ENCODE peak calls at places on chromosomes 16 and 17, in nine cellular contexts. One of them, this sample, is unnamed.

GRCh38 chr16:78516006-78516405 is 416.6 kb downstream of the WWOX start:
- DNase-seq in tibial artery: no peak
- DNase-seq in prostate gland: no peak
- DNase-seq in AG04450: no peak
- DNase-seq in heart left ventricle: no peak
- DNase-seq in fibroblast of lung: no peak
- DNase-seq in cardiac muscle cell: no peak
- DNase-seq in CD8-positive, alpha-beta T cell: no peak
- DNase-seq in right lobe of liver: no peak
- DNase-seq in this sample: no peak

GRCh38 chr16:15576960-15577958 is 65.7 kb downstream of the MARF1 start:
- DNase-seq in right lobe of liver: peak
- DNase-seq in fibroblast of lung: no peak
- DNase-seq in cardiac muscle cell: no peak
- DNase-seq in AG04450: no peak
- DNase-seq in heart left ventricle: no peak
- DNase-seq in CD8-positive, alpha-beta T cell: no peak
- DNase-seq in prostate gland: peak
- DNase-seq in tibial artery: no peak
- DNase-seq in this sample: no peak

GRCh38 chr16:75054556-75054947 is 55.7 kb downstream of the ZNRF1 start:
- DNase-seq in cardiac muscle cell: no peak
- DNase-seq in heart left ventricle: no peak
- DNase-seq in prostate gland: no peak
- DNase-seq in right lobe of liver: no peak
- DNase-seq in tibial artery: no peak
- DNase-seq in CD8-positive, alpha-beta T cell: no peak
- DNase-seq in fibroblast of lung: no peak
- DNase-seq in AG04450: no peak
- DNase-seq in this sample: no peak

GRCh38 chr17:62804822-62805221 is 3.3 kb downstream of the MARCHF10 start:
- DNase-seq in prostate gland: no peak
- DNase-seq in CD8-positive, alpha-beta T cell: no peak
- DNase-seq in fibroblast of lung: peak
- DNase-seq in heart left ventricle: no peak
- DNase-seq in tibial artery: no peak
- DNase-seq in AG04450: no peak
- DNase-seq in cardiac muscle cell: no peak
- DNase-seq in right lobe of liver: no peak
- DNase-seq in this sample: no peak

GRCh38 chr16:68416057-68417046 is 32.0 kb downstream of the SMPD3 start:
- DNase-seq in prostate gland: peak
- DNase-seq in fibroblast of lung: no peak
- DNase-seq in heart left ventricle: no peak
- DNase-seq in CD8-positive, alpha-beta T cell: no peak
- DNase-seq in AG04450: no peak
- DNase-seq in right lobe of liver: peak
- DNase-seq in tibial artery: no peak
- DNase-seq in cardiac muscle cell: no peak
- DNase-seq in this sample: no peak

GRCh38 chr17:82333279-82334171 is at the start of gene SECTM1:
- DNase-seq in prostate gland: no peak
- DNase-seq in heart left ventricle: peak
- DNase-seq in fibroblast of lung: no peak
- DNase-seq in AG04450: no peak
- DNase-seq in cardiac muscle cell: no peak
- DNase-seq in tibial artery: peak
- DNase-seq in right lobe of liver: no peak
- DNase-seq in CD8-positive, alpha-beta T cell: no peak
- DNase-seq in this sample: peak

GRCh38 chr16:52557236-52557635 is 10.3 kb upstream of the TOX3 start:
- DNase-seq in heart left ventricle: no peak
- DNase-seq in CD8-positive, alpha-beta T cell: no peak
- DNase-seq in prostate gland: no peak
- DNase-seq in fibroblast of lung: no peak
- DNase-seq in tibial artery: no peak
- DNase-seq in AG04450: no peak
- DNase-seq in right lobe of liver: no peak
- DNase-seq in cardiac muscle cell: no peak
- DNase-seq in this sample: no peak

GRCh38 chr16:74485916-74486315 is 64.6 kb upstream of the CLEC18B start:
- DNase-seq in AG04450: no peak
- DNase-seq in fibroblast of lung: no peak
- DNase-seq in tibial artery: no peak
- DNase-seq in cardiac muscle cell: no peak
- DNase-seq in right lobe of liver: no peak
- DNase-seq in heart left ventricle: no peak
- DNase-seq in prostate gland: peak
- DNase-seq in CD8-positive, alpha-beta T cell: no peak
- DNase-seq in this sample: no peak

GRCh38 chr17:70848785-70849184 is 679.5 kb downstream of the KCNJ2 start:
- DNase-seq in tibial artery: no peak
- DNase-seq in right lobe of liver: no peak
- DNase-seq in CD8-positive, alpha-beta T cell: no peak
- DNase-seq in fibroblast of lung: peak
- DNase-seq in cardiac muscle cell: no peak
- DNase-seq in AG04450: peak
- DNase-seq in heart left ventricle: no peak
- DNase-seq in prostate gland: no peak
- DNase-seq in this sample: no peak

GRCh38 chr17:40518401-40519088 is 17.1 kb upstream of the TNS4 start:
- DNase-seq in prostate gland: no peak
- DNase-seq in right lobe of liver: no peak
- DNase-seq in AG04450: no peak
- DNase-seq in heart left ventricle: no peak
- DNase-seq in cardiac muscle cell: no peak
- DNase-seq in fibroblast of lung: no peak
- DNase-seq in tibial artery: no peak
- DNase-seq in CD8-positive, alpha-beta T cell: no peak
- DNase-seq in this sample: peak

GRCh38 chr16:86531193-86531550 is 20.8 kb downstream of the FOXF1 start:
- DNase-seq in fibroblast of lung: peak
- DNase-seq in tibial artery: peak
- DNase-seq in AG04450: no peak
- DNase-seq in CD8-positive, alpha-beta T cell: no peak
- DNase-seq in heart left ventricle: peak
- DNase-seq in prostate gland: no peak
- DNase-seq in cardiac muscle cell: no peak
- DNase-seq in right lobe of liver: no peak
- DNase-seq in this sample: peak

GRCh38 chr16:75529056-75529905 is 6.6 kb downstream of the CHST5 start:
- DNase-seq in prostate gland: no peak
- DNase-seq in heart left ventricle: no peak
- DNase-seq in tibial artery: no peak
- DNase-seq in fibroblast of lung: no peak
- DNase-seq in AG04450: no peak
- DNase-seq in CD8-positive, alpha-beta T cell: no peak
- DNase-seq in right lobe of liver: no peak
- DNase-seq in cardiac muscle cell: no peak
- DNase-seq in this sample: no peak

GRCh38 chr16:72455743-72456659 is 284.0 kb upstream of the PMFBP1 start:
- DNase-seq in fibroblast of lung: no peak
- DNase-seq in prostate gland: peak
- DNase-seq in cardiac muscle cell: no peak
- DNase-seq in tibial artery: no peak
- DNase-seq in CD8-positive, alpha-beta T cell: no peak
- DNase-seq in right lobe of liver: no peak
- DNase-seq in AG04450: no peak
- DNase-seq in heart left ventricle: no peak
- DNase-seq in this sample: no peak

GRCh38 chr17:7045492-7046126 is 1.7 kb upstream of the SLC16A11 start:
- DNase-seq in AG04450: peak
- DNase-seq in heart left ventricle: no peak
- DNase-seq in cardiac muscle cell: peak
- DNase-seq in right lobe of liver: no peak
- DNase-seq in tibial artery: no peak
- DNase-seq in prostate gland: peak
- DNase-seq in fibroblast of lung: peak
- DNase-seq in CD8-positive, alpha-beta T cell: no peak
- DNase-seq in this sample: no peak

GRCh38 chr17:41518789-41519449 is at the start of gene KRT15:
- DNase-seq in tibial artery: no peak
- DNase-seq in cardiac muscle cell: no peak
- DNase-seq in CD8-positive, alpha-beta T cell: no peak
- DNase-seq in AG04450: no peak
- DNase-seq in right lobe of liver: no peak
- DNase-seq in prostate gland: peak
- DNase-seq in heart left ventricle: no peak
- DNase-seq in fibroblast of lung: no peak
- DNase-seq in this sample: no peak

GRCh38 chr16:3157229-3158013 is 22.6 kb downstream of the ZNF213 start:
- DNase-seq in prostate gland: peak
- DNase-seq in right lobe of liver: no peak
- DNase-seq in CD8-positive, alpha-beta T cell: peak
- DNase-seq in heart left ventricle: peak
- DNase-seq in tibial artery: peak
- DNase-seq in cardiac muscle cell: no peak
- DNase-seq in fibroblast of lung: peak
- DNase-seq in AG04450: peak
- DNase-seq in this sample: peak

GRCh38 chr16:49745434-49745833 is 110.5 kb downstream of the ZNF423 start:
- DNase-seq in cardiac muscle cell: no peak
- DNase-seq in right lobe of liver: no peak
- DNase-seq in tibial artery: no peak
- DNase-seq in AG04450: no peak
- DNase-seq in prostate gland: no peak
- DNase-seq in fibroblast of lung: no peak
- DNase-seq in heart left ventricle: no peak
- DNase-seq in CD8-positive, alpha-beta T cell: no peak
- DNase-seq in this sample: no peak

GRCh38 chr17:46032909-46033308 is 33.9 kb downstream of the STH start:
- DNase-seq in AG04450: no peak
- DNase-seq in right lobe of liver: no peak
- DNase-seq in cardiac muscle cell: no peak
- DNase-seq in tibial artery: no peak
- DNase-seq in prostate gland: no peak
- DNase-seq in CD8-positive, alpha-beta T cell: no peak
- DNase-seq in heart left ventricle: no peak
- DNase-seq in fibroblast of lung: no peak
- DNase-seq in this sample: peak

GRCh38 chr17:76752006-76752405 is 14.1 kb downstream of the MFSD11 start:
- DNase-seq in prostate gland: no peak
- DNase-seq in cardiac muscle cell: no peak
- DNase-seq in tibial artery: no peak
- DNase-seq in fibroblast of lung: no peak
- DNase-seq in AG04450: no peak
- DNase-seq in CD8-positive, alpha-beta T cell: no peak
- DNase-seq in heart left ventricle: no peak
- DNase-seq in right lobe of liver: no peak
- DNase-seq in this sample: no peak
- H3K27ac ChIP-seq in prostate gland: no peak
- H3K27ac ChIP-seq in cardiac muscle cell: no peak
- H3K27ac ChIP-seq in tibial artery: no peak
- H3K27ac ChIP-seq in fibroblast of lung: no peak
- H3K27ac ChIP-seq in AG04450: no peak
- H3K27ac ChIP-seq in CD8-positive, alpha-beta T cell: peak
- H3K27ac ChIP-seq in heart left ventricle: no peak
- H3K27ac ChIP-seq in right lobe of liver: no peak
- H3K27ac ChIP-seq in this sample: no peak

GRCh38 chr17:36849871-36850348 is 87.4 kb upstream of the LHX1 start:
- DNase-seq in fibroblast of lung: peak
- DNase-seq in heart left ventricle: no peak
- DNase-seq in tibial artery: no peak
- DNase-seq in right lobe of liver: no peak
- DNase-seq in prostate gland: no peak
- DNase-seq in CD8-positive, alpha-beta T cell: no peak
- DNase-seq in cardiac muscle cell: peak
- DNase-seq in AG04450: no peak
- DNase-seq in this sample: no peak
- TF ChIP-seq CTCF in fibroblast of lung: no peak
- TF ChIP-seq CTCF in heart left ventricle: no peak
- TF ChIP-seq CTCF in tibial artery: no peak
- TF ChIP-seq CTCF in right lobe of liver: no peak
- TF ChIP-seq CTCF in prostate gland: no peak
- TF ChIP-seq CTCF in CD8-positive, alpha-beta T cell: no peak
- TF ChIP-seq CTCF in cardiac muscle cell: peak
- TF ChIP-seq CTCF in AG04450: peak
- TF ChIP-seq CTCF in this sample: no peak

GRCh38 chr16:7090628-7091115 is 242.0 kb upstream of the RBFOX1 start:
- DNase-seq in right lobe of liver: no peak
- DNase-seq in prostate gland: no peak
- DNase-seq in AG04450: no peak
- DNase-seq in cardiac muscle cell: no peak
- DNase-seq in CD8-positive, alpha-beta T cell: no peak
- DNase-seq in tibial artery: no peak
- DNase-seq in heart left ventricle: no peak
- DNase-seq in fibroblast of lung: no peak
- DNase-seq in this sample: no peak
- H3K4me3 ChIP-seq in right lobe of liver: no peak
- H3K4me3 ChIP-seq in prostate gland: no peak
- H3K4me3 ChIP-seq in AG04450: no peak
- H3K4me3 ChIP-seq in cardiac muscle cell: no peak
- H3K4me3 ChIP-seq in CD8-positive, alpha-beta T cell: no peak
- H3K4me3 ChIP-seq in tibial artery: no peak
- H3K4me3 ChIP-seq in heart left ventricle: no peak
- H3K4me3 ChIP-seq in fibroblast of lung: no peak
- H3K4me3 ChIP-seq in this sample: no peak

GRCh38 chr17:55728833-55729232 is 6.2 kb upstream of the TMEM100 start:
- DNase-seq in CD8-positive, alpha-beta T cell: no peak
- DNase-seq in prostate gland: peak
- DNase-seq in AG04450: no peak
- DNase-seq in fibroblast of lung: no peak
- DNase-seq in heart left ventricle: no peak
- DNase-seq in tibial artery: no peak
- DNase-seq in cardiac muscle cell: no peak
- DNase-seq in right lobe of liver: no peak
- DNase-seq in this sample: no peak

GRCh38 chr17:55727920-55728319 is 5.3 kb upstream of the TMEM100 start:
- DNase-seq in AG04450: no peak
- DNase-seq in heart left ventricle: no peak
- DNase-seq in right lobe of liver: no peak
- DNase-seq in prostate gland: no peak
- DNase-seq in CD8-positive, alpha-beta T cell: no peak
- DNase-seq in fibroblast of lung: no peak
- DNase-seq in cardiac muscle cell: no peak
- DNase-seq in tibial artery: no peak
- DNase-seq in this sample: no peak

GRCh38 chr17:55727275-55727674 is 4.6 kb upstream of the TMEM100 start:
- DNase-seq in prostate gland: no peak
- DNase-seq in CD8-positive, alpha-beta T cell: no peak
- DNase-seq in AG04450: no peak
- DNase-seq in right lobe of liver: no peak
- DNase-seq in heart left ventricle: no peak
- DNase-seq in cardiac muscle cell: no peak
- DNase-seq in fibroblast of lung: no peak
- DNase-seq in tibial artery: no peak
- DNase-seq in this sample: no peak

GRCh38 chr17:55728361-55728760 is 5.7 kb upstream of the TMEM100 start:
- DNase-seq in AG04450: no peak
- DNase-seq in CD8-positive, alpha-beta T cell: no peak
- DNase-seq in right lobe of liver: no peak
- DNase-seq in tibial artery: no peak
- DNase-seq in prostate gland: no peak
- DNase-seq in fibroblast of lung: no peak
- DNase-seq in cardiac muscle cell: no peak
- DNase-seq in heart left ventricle: no peak
- DNase-seq in this sample: no peak

DNA sequence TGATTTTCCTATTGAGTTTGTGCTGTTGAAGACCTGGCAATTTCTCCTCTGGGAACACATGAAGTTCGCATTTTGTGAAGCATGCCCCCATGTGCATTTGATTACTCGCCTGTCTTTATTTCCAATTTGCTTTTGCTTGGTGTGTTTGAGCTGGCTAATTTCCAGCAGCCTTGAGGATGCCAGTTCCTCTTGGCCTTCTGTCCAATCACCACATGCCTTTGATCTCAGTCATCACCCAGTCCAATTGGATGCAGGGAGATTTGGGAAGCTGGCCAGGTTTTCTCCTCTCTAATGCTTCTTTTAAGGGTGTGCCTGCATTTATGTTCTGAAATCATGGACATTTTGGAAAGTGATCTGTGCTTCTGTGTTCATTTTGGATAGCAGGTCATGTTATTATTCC is 3.8 kb upstream of the TMEM100 start:
- DNase-seq in heart left ventricle: peak
- DNase-seq in right lobe of liver: peak
- DNase-seq in tibial artery: peak
- DNase-seq in CD8-positive, alpha-beta T cell: no peak
- DNase-seq in AG04450: peak
- DNase-seq in cardiac muscle cell: no peak
- DNase-seq in fibroblast of lung: peak
- DNase-seq in prostate gland: peak
- DNase-seq in this sample: no peak
- H3K27ac ChIP-seq in heart left ventricle: no peak
- H3K27ac ChIP-seq in right lobe of liver: no peak
- H3K27ac ChIP-seq in tibial artery: peak
- H3K27ac ChIP-seq in CD8-positive, alpha-beta T cell: no peak
- H3K27ac ChIP-seq in AG04450: no peak
- H3K27ac ChIP-seq in cardiac muscle cell: no peak
- H3K27ac ChIP-seq in fibroblast of lung: no peak
- H3K27ac ChIP-seq in prostate gland: no peak
- H3K27ac ChIP-seq in this sample: peak